ENCODE peak calls at places on chromosome 4, in six cellular contexts. O is naive thymus-derived CD8-positive, alpha-beta T cell; B is hippocampal formation; H is left lung; M is frontal cortex; I is NCI-H1092. A is an unnamed sample.

GRCh38 chr4:185587444-185588161 is 52.3 kb upstream of the PDLIM3 start:
- DNase-seq in M (no peak), H (no peak), O (peak), B (no peak), I (no peak), A (no peak)

GRCh38 chr4:174592985-174593335 is 70.7 kb upstream of the HPGD start:
- DNase-seq in I (no peak), B (no peak), M (no peak), H (no peak), O (no peak), A (no peak)

GRCh38 chr4:189053621-189054020 is 887.1 kb upstream of the FRG1 start:
- DNase-seq in B (no peak), O (no peak), M (no peak), H (no peak), I (no peak), A (no peak)

GRCh38 chr4:103482471-103482870 is 237.3 kb downstream of the TACR3 start:
- DNase-seq in B (no peak), H (no peak), I (no peak), O (no peak), M (no peak), A (no peak)

GRCh38 chr4:173410106-173410505 is 11.2 kb upstream of the SCRG1 start:
- DNase-seq in B (peak), H (no peak), I (no peak), O (no peak), M (peak), A (no peak)

GRCh38 chr4:41364871-41365270 is 108.1 kb downstream of the UCHL1 start:
- DNase-seq in O (no peak), M (no peak), H (no peak), I (no peak), B (no peak), A (no peak)

GRCh38 chr4:136136566-136136965 is 1395.7 kb downstream of the PCDH18 start:
- DNase-seq in I (no peak), M (no peak), B (no peak), O (no peak), H (no peak), A (no peak)

GRCh38 chr4:1859389-1859753 is 3.4 kb upstream of the LETM1 start:
- DNase-seq in B (no peak), H (no peak), M (no peak), I (no peak), O (no peak), A (no peak)

GRCh38 chr4:128600996-128601857 is 208.3 kb upstream of the JADE1 start:
- DNase-seq in H (peak), O (no peak), M (no peak), B (no peak), I (peak), A (no peak)

GRCh38 chr4:13294961-13295605 is 189.1 kb downstream of the RAB28 start:
- DNase-seq in H (no peak), M (no peak), I (no peak), O (no peak), B (no peak), A (no peak)